ENCODE peak calls at places on chromosomes 4 and X, in seven cellular contexts. B, K, T, V, M, E and P are unnamed samples.

GRCh38 chr4:183469936-183470335 is 25.5 kb downstream of the CDKN2AIP start:
- DNase-seq in E (no peak), K (no peak), T (no peak), M (no peak), V (no peak), B (no peak), P (no peak)

GRCh38 chr4:124710911-124711310 is 1.6 kb downstream of the ANKRD50 start:
- DNase-seq in E (no peak), V (no peak), M (peak), K (no peak), B (no peak), T (no peak), P (no peak)

GRCh38 chrX:74923942-74924448 is 1.3 kb downstream of the NEXMIF start:
- DNase-seq in M (no peak), K (peak), E (no peak), T (peak), B (no peak), V (peak), P (no peak)

GRCh38 chrX:84339507-84340364 is 151.7 kb upstream of the RPS6KA6 start:
- DNase-seq in T (no peak), B (no peak), E (peak), V (no peak), M (no peak), K (no peak), P (no peak)

GRCh38 chrX:9825966-9826365 is 39.7 kb downstream of the SHROOM2 start:
- DNase-seq in E (no peak), V (no peak), K (no peak), T (no peak), M (no peak), B (no peak), P (no peak)

GRCh38 chr4:42600578-42600977 is 56.3 kb downstream of the ATP8A1 start:
- DNase-seq in B (no peak), E (peak), V (no peak), K (no peak), M (no peak), T (no peak), P (no peak)

GRCh38 chr4:76430519-76431388 is 4.3 kb upstream of the SHROOM3 start:
- DNase-seq in K (no peak), T (no peak), M (peak), V (no peak), B (no peak), E (peak), P (no peak)

GRCh38 chr4:181264908-181265307 is 978.3 kb upstream of the TENM3 start:
- DNase-seq in V (no peak), B (no peak), T (no peak), E (no peak), M (no peak), K (no peak), P (no peak)

GRCh38 chr4:102438873-102439614 is 62.1 kb upstream of the NFKB1 start:
- DNase-seq in K (no peak), V (no peak), B (no peak), T (no peak), M (peak), E (no peak), P (no peak)

GRCh38 chr4:149987330-149987751 is 90.9 kb upstream of the DCLK2 start:
- DNase-seq in M (peak), T (no peak), B (no peak), K (no peak), E (no peak), V (no peak), P (no peak)